ENCODE peak calls at places on chromosomes 12 and 14, in four cellular contexts. G, E, H and I are unnamed samples.
A peak's percentile ranks its signal among the peaks of the same experiment; 100 is the strongest.

GRCh38 chr14:70186826-70187483 is 1.8 kb downstream of the SLC8A3 start:
- DNase-seq in G (no peak), E (no peak), H (no peak), I (no peak)

GRCh38 chr14:58131386-58131785 is 20.6 kb downstream of the ARMH4 start:
- DNase-seq in G (peak; percentile 10), E (peak; percentile 32), H (no peak), I (peak; percentile 31)

GRCh38 chr14:54337314-54337713 is 59.5 kb upstream of the CDKN3 start:
- DNase-seq in G (no peak), E (no peak), H (no peak), I (no peak)

GRCh38 chr14:90820958-90821357 is 4.7 kb upstream of the TTC7B start:
- DNase-seq in G (no peak), E (no peak), H (no peak), I (no peak)

GRCh38 chr12:50127546-50127945 is 15.5 kb downstream of the COX14 start:
- DNase-seq in G (no peak), E (no peak), H (no peak), I (no peak)

GRCh38 chr12:14952295-14952995 is 9.0 kb downstream of the ARHGDIB start:
- DNase-seq in G (peak; percentile 87), E (no peak), H (no peak), I (peak; percentile 42)

GRCh38 chr12:99453831-99454538 is 193.6 kb upstream of the GARIN6 start:
- DNase-seq in G (no peak), E (no peak), H (no peak), I (no peak)

GRCh38 chr14:73231874-73232851 is 5.1 kb upstream of the PAPLN start:
- DNase-seq in G (peak; percentile 73), E (peak; percentile 54), H (peak; percentile 47), I (peak; percentile 69)

GRCh38 chr12:12007001-12007712 is 63.6 kb upstream of the BCL2L14 start:
- DNase-seq in G (no peak), E (no peak), H (no peak), I (no peak)

GRCh38 chr12:49809369-49810158 is 18.6 kb downstream of the NCKAP5L start:
- DNase-seq in G (no peak), E (no peak), H (no peak), I (no peak)

GRCh38 chr12:5377997-5378596 is 53.8 kb upstream of the NTF3 start:
- DNase-seq in G (no peak), E (no peak), H (no peak), I (no peak)

GRCh38 chr12:6067152-6067916 is 57.1 kb downstream of the VWF start:
- DNase-seq in G (peak; percentile 69), E (peak; percentile 16), H (no peak), I (peak; percentile 56)

GRCh38 chr12:89206375-89206774 is 145.9 kb downstream of the DUSP6 start:
- DNase-seq in G (no peak), E (no peak), H (no peak), I (no peak)

GRCh38 chr12:129185855-129186254 is 332.6 kb downstream of the GLT1D1 start:
- DNase-seq in G (no peak), E (no peak), H (no peak), I (no peak)

GRCh38 chr14:65438266-65438933 is 25.9 kb downstream of the FUT8 start:
- DNase-seq in G (no peak), E (peak; percentile 66), H (no peak), I (no peak)

GRCh38 chr12:10554971-10555481 is 49.3 kb downstream of the EIF2S3B start:
- DNase-seq in G (no peak), E (peak; percentile 6), H (no peak), I (no peak)

GRCh38 chr12:115998119-115998633 is 279.3 kb downstream of the MED13L start:
- DNase-seq in G (peak; percentile 56), E (peak; percentile 53), H (peak; percentile 13), I (peak; percentile 24)

GRCh38 chr14:57918791-57919190 is 52.9 kb upstream of the SLC35F4 start:
- DNase-seq in G (no peak), E (no peak), H (no peak), I (no peak)

GRCh38 chr14:83290447-83290846 is 1756.8 kb upstream of the SEL1L start:
- DNase-seq in G (no peak), E (no peak), H (no peak), I (no peak)

GRCh38 chr14:75982724-75983358 is 1.0 kb upstream of the TGFB3 start:
- DNase-seq in G (peak; percentile 35), E (no peak), H (no peak), I (no peak)

GRCh38 chr12:68175566-68176033 is 16.1 kb upstream of the IFNG start:
- DNase-seq in G (no peak), E (no peak), H (no peak), I (no peak)

GRCh38 chr12:12721251-12721689 is 4.1 kb downstream of the CDKN1B start:
- DNase-seq in G (peak; percentile 69), E (peak; percentile 44), H (no peak), I (no peak)

GRCh38 chr14:22875003-22875747 is 3.6 kb downstream of the LRP10 start:
- DNase-seq in G (no peak), E (no peak), H (no peak), I (no peak)

GRCh38 chr14:42222924-42223471 is 616.3 kb downstream of the LRFN5 start:
- DNase-seq in G (peak; percentile 2), E (no peak), H (no peak), I (no peak)

GRCh38 chr14:76917158-76917596 is 91.0 kb downstream of the LRRC74A start:
- DNase-seq in G (peak; percentile 88), E (peak; percentile 62), H (peak; percentile 56), I (peak; percentile 80)

GRCh38 chr14:54348001-54348611 is 48.7 kb upstream of the CDKN3 start:
- DNase-seq in G (peak; percentile 51), E (peak; percentile 65), H (no peak), I (peak; percentile 75)

GRCh38 chr12:75883241-75883640 is 148.3 kb downstream of the PHLDA1 start:
- DNase-seq in G (no peak), E (no peak), H (no peak), I (no peak)

GRCh38 chr14:20698934-20699333 is 10.4 kb downstream of the ANG start:
- DNase-seq in G (no peak), E (no peak), H (no peak), I (no peak)

GRCh38 chr12:54051916-54052744 is 1.5 kb upstream of the HOXC4 start:
- DNase-seq in G (no peak), E (no peak), H (no peak), I (no peak)

GRCh38 chr12:7161811-7162210 is 27.7 kb upstream of the PEX5 start:
- DNase-seq in G (no peak), E (no peak), H (no peak), I (no peak)

GRCh38 chr12:12191008-12191407 is 75.8 kb downstream of the LRP6 start:
- DNase-seq in G (no peak), E (peak; percentile 24), H (no peak), I (no peak)

GRCh38 chr14:75542585-75543091 is 20.4 kb downstream of the BATF start:
- DNase-seq in G (no peak), E (peak; percentile 59), H (no peak), I (no peak)

DNA sequence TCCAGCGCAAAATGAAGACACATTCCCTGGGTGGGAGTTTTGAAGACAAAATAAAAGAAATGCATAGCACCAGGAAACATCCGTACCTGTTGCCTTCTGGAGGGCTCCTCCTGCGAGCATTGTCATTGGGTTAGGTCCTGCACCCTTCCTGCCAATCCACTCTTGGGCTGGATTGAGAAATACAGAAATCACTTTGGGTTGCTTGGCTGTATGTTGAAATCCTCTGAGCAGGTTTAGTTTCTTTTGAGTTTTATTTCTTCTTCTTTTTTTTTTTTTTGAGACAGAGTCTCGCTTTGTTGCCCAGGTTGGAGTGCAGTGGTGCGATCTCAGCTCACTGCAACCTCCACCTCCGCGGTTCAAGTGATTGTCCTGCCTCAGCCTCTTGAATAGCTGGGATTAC is 67.6 kb downstream of the ARF6 start:
- DNase-seq in G (no peak), E (no peak), H (no peak), I (no peak)
- TF ChIP-seq PHF8 in G (no peak), E (no peak), H (no peak), I (no peak)

GRCh38 chr12:107400686-107401447 is 284.7 kb upstream of the PWP1 start:
- DNase-seq in G (peak; percentile 47), E (no peak), H (no peak), I (no peak)

GRCh38 chr12:107405436-107405835 is 280.2 kb upstream of the PWP1 start:
- DNase-seq in G (no peak), E (no peak), H (no peak), I (no peak)

GRCh38 chr12:107406932-107407331 is 278.7 kb upstream of the PWP1 start:
- DNase-seq in G (no peak), E (no peak), H (no peak), I (no peak)

GRCh38 chr12:107402041-107403022 is 283.3 kb upstream of the PWP1 start:
- DNase-seq in G (peak; percentile 85), E (peak; percentile 60), H (peak; percentile 81), I (peak; percentile 69)

DNA sequence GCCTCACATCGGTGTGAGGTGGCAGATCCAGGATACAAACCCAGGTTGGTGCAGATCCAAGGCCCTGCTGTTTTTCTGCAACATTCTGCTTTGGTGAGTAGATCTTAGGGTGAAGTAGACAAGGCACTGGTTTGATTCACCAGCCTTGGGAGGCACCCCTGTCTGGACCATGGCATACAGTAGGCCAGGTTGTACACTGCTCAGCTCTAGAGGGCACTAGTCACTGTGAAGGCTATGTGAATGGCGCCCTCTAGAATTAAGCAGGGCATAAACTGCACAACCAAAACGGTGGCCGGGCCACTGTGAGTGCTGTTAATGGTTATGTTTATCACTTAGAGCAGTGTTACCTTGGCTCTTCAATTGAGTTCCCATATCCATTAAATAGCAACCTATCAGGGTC is 280.6 kb upstream of the PWP1 start:
- DNase-seq in G (peak; percentile 82), E (peak; percentile 47), H (no peak), I (peak; percentile 66)
- TF ChIP-seq PHF8 in G (no peak), E (no peak), H (no peak), I (no peak)

GRCh38 chr12:28253175-28253641 is 63.0 kb downstream of the CCDC91 start:
- DNase-seq in G (no peak), E (no peak), H (no peak), I (no peak)

GRCh38 chr12:28257411-28257810 is 67.2 kb downstream of the CCDC91 start:
- DNase-seq in G (no peak), E (no peak), H (no peak), I (no peak)

GRCh38 chr12:28258998-28259397 is 68.7 kb downstream of the CCDC91 start:
- DNase-seq in G (no peak), E (no peak), H (no peak), I (no peak)
- TF ChIP-seq PHF8 in G (no peak), E (no peak), H (no peak), I (no peak)

GRCh38 chr14:95270203-95270602 is 49.5 kb downstream of the CLMN start:
- DNase-seq in G (no peak), E (no peak), H (no peak), I (no peak)

GRCh38 chr14:95269493-95269892 is 50.2 kb downstream of the CLMN start:
- DNase-seq in G (no peak), E (no peak), H (no peak), I (no peak)

GRCh38 chr14:95273041-95273978 is 46.4 kb downstream of the CLMN start:
- DNase-seq in G (no peak), E (no peak), H (no peak), I (peak; percentile 82)

GRCh38 chr14:95274283-95274682 is 45.4 kb downstream of the CLMN start:
- DNase-seq in G (no peak), E (no peak), H (no peak), I (no peak)

GRCh38 chr14:95272057-95272456 is 47.7 kb downstream of the CLMN start:
- DNase-seq in G (peak; percentile 25), E (no peak), H (no peak), I (no peak)
- TF ChIP-seq PHF8 in G (no peak), E (no peak), H (no peak), I (no peak)